ENCODE peak calls at places on chromosomes 3 and 15, in four cellular contexts. S is adrenal gland; D is transverse colon; M is effector memory CD4-positive, alpha-beta T cell. I is an unnamed sample.

GRCh38 chr15:37984368-37984767 is 49.9 kb downstream of the TMCO5A start:
- DNase-seq in S (no peak), D (no peak), M (no peak), I (no peak)

GRCh38 chr3:5822843-5823242 is 635.3 kb downstream of the EDEM1 start:
- DNase-seq in S (no peak), D (no peak), M (no peak), I (no peak)

GRCh38 chr3:100352296-100353178 is 18.0 kb downstream of the NIT2 start:
- DNase-seq in S (no peak), D (no peak), M (no peak), I (no peak)

GRCh38 chr3:145448436-145448835 is 712.5 kb downstream of the PLOD2 start:
- DNase-seq in S (no peak), D (no peak), M (no peak), I (no peak)

GRCh38 chr15:67574981-67575632 is 32.6 kb downstream of the MAP2K5 start:
- DNase-seq in S (no peak), D (no peak), M (no peak), I (no peak)

GRCh38 chr3:58866079-58866478 is 183.7 kb downstream of the CFAP20DC start:
- DNase-seq in S (no peak), D (no peak), M (no peak), I (no peak)

GRCh38 chr3:5330152-5330810 is 142.8 kb downstream of the EDEM1 start:
- DNase-seq in S (no peak), D (no peak), M (no peak), I (no peak)

GRCh38 chr3:157502916-157503620 is at the start of gene VEPH1:
- DNase-seq in S (peak; percentile 88), D (peak; percentile 10), M (no peak), I (no peak)

GRCh38 chr3:189842681-189843602 is 211.8 kb downstream of the TP63 start:
- DNase-seq in S (peak; percentile 50), D (peak; percentile 32), M (no peak), I (no peak)

GRCh38 chr3:48614044-48614443 is 4.6 kb upstream of the UQCRC1 start:
- DNase-seq in S (no peak), D (no peak), M (no peak), I (no peak)

GRCh38 chr3:33044676-33045075 is 52.3 kb downstream of the GLB1 start:
- DNase-seq in S (no peak), D (no peak), M (no peak), I (no peak)

GRCh38 chr3:44104668-44105321 is 136.9 kb upstream of the TOPAZ1 start:
- DNase-seq in S (peak; percentile 33), D (no peak), M (no peak), I (no peak)

GRCh38 chr3:155026999-155027591 is 53.0 kb upstream of the MME start:
- DNase-seq in S (no peak), D (peak; percentile 10), M (no peak), I (no peak)

GRCh38 chr3:125017406-125017805 is 38.4 kb downstream of the HEG1 start:
- DNase-seq in S (no peak), D (no peak), M (no peak), I (no peak)

GRCh38 chr3:141863497-141863896 is 12.9 kb upstream of the ATP1B3 start:
- DNase-seq in S (no peak), D (no peak), M (no peak), I (no peak)

GRCh38 chr3:192494176-192494575 is 233.2 kb downstream of the FGF12 start:
- DNase-seq in S (no peak), D (no peak), M (no peak), I (no peak)

GRCh38 chr3:171470714-171471227 is 10.6 kb upstream of the TNIK start:
- DNase-seq in S (no peak), D (no peak), M (no peak), I (no peak)

GRCh38 chr3:72299321-72299802 is 514.4 kb upstream of the PROK2 start:
- DNase-seq in S (peak; percentile 45), D (no peak), M (no peak), I (no peak)

GRCh38 chr3:148309390-148310035 is 388.2 kb upstream of the AGTR1 start:
- DNase-seq in S (peak; percentile 16), D (peak; percentile 17), M (no peak), I (no peak)

GRCh38 chr15:47194718-47195117 is 522.6 kb upstream of the SEMA6D start:
- DNase-seq in S (no peak), D (no peak), M (no peak), I (no peak)

GRCh38 chr15:26280281-26280680 is 417.2 kb upstream of the ATP10A start:
- DNase-seq in S (no peak), D (no peak), M (no peak), I (no peak)

GRCh38 chr3:138046084-138046483 is 36.1 kb downstream of the CLDN18 start:
- DNase-seq in S (no peak), D (no peak), M (no peak), I (no peak)

GRCh38 chr3:138047596-138048195 is 37.7 kb downstream of the CLDN18 start:
- DNase-seq in S (no peak), D (no peak), M (no peak), I (no peak)

GRCh38 chr3:138046955-138047354 is 37.0 kb downstream of the CLDN18 start:
- DNase-seq in S (no peak), D (no peak), M (no peak), I (no peak)

GRCh38 chr3:138042043-138042442 is 32.1 kb downstream of the CLDN18 start:
- DNase-seq in S (no peak), D (no peak), M (no peak), I (no peak)

DNA sequence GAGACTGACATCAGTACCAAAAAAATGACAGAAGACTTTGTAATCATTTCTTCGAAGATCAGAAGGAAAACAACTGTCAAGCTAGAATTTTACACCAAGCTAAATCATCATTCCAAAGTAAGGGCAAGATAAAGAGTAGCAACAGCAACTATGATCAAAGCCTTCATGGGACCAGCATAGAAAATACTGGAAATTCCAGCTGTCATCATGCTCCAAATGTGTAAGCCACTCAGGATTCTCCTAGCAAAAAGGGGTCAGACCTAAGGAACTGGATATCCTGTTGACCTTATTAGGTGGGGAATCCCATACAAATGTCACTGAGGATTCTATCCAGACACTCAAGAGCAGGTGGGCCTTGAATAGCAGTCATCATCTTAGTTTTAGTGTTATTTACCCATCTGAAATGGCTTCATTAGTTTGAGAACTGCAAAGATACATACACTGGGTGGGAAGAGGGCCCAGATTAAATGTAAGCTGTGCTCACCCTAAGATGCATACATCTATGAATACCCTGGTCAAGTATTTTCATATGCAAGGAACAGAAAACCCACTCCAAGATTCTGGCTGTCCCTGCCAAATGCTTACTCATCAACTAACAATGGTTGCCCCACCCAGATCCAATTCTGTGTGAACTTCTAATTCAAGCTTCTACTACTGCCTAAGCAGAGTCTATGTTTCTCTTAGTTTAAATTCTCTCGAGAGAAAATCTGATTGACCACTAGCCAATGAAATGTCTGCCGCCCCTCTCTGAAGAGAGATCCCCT is 33.5 kb downstream of the CLDN18 start:
- DNase-seq in S (no peak), D (no peak), M (no peak), I (no peak)
- H3K27ac ChIP-seq in S (no peak overlapping the region), D (no peak overlapping the region), M (no peak overlapping the region), I (no peak overlapping the region)

GRCh38 chr15:96355561-96356129 is 25.1 kb downstream of the NR2F2 start:
- DNase-seq in S (no peak), D (no peak), M (no peak), I (no peak)
- H3K27ac ChIP-seq in S (no peak overlapping the region), D (peak overlapping the region; percentile 94), M (no peak overlapping the region), I (peak overlapping the region; percentile 6)

GRCh38 chr15:64315136-64315661 is 40.8 kb downstream of the CSNK1G1 start:
- DNase-seq in S (no peak), D (no peak), M (no peak), I (no peak)
- H3K27ac ChIP-seq in S (no peak overlapping the region), D (no peak overlapping the region), M (no peak overlapping the region), I (no peak overlapping the region)

GRCh38 chr15:28994142-28994829 is 108.5 kb downstream of the APBA2 start:
- DNase-seq in S (no peak), D (no peak), M (no peak), I (no peak)
- H3K27ac ChIP-seq in S (no peak overlapping the region), D (no peak overlapping the region), M (no peak overlapping the region), I (peak overlapping the region; percentile 94)

DNA sequence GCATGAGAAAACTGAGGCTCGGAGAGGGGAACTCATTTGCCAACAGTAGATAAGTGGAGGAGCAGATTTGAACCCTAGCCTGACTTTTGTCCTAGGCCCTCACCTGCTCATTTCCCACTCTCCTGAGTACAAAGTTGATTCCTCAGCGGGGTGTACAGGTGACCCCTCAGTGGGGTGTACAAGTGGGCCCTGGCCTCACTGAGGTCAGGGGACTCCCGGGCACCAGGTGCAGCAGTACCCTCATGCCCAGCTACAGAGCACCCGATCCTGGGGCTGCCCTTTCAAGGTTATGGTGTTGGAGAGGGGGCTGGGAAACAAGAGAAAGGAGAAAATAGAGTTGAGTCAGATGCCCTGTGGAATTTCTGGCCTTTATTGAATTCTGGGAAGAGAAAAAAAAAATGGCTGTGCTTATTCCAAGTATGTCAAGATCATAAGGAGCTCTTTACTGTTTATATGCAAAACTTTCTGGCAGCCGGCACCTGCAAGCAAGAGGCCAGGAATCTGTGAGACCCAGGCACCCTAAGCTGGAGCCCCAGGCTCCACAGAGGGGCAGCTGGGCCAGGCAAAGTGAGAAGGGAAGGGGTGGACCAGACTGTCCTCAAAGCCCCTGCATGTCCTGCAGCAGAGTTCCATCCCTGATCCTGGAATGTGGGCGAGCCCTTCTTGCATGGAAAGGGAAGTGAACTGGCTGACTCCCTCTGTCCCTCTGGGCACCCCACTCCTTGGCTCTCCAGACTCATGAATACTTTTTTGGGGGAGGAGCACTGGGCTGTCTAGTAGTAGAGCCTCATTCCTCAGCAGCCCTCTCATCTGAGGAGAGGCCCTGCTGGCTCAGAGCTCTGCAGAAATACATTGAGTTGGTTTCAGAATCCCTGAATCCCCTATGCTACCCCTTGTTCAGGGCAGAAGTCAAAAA is 43.1 kb downstream of the AMOTL2 start:
- DNase-seq in S (no peak), D (no peak), M (no peak), I (no peak)
- H3K27ac ChIP-seq in S (no peak overlapping the region), D (peak overlapping the region; percentile 76), M (no peak overlapping the region), I (no peak overlapping the region)

GRCh38 chr3:29313074-29313473 is 32.2 kb downstream of the RBMS3 start:
- DNase-seq in S (no peak), D (no peak), M (no peak), I (no peak)

GRCh38 chr3:29310865-29311264 is 30.0 kb downstream of the RBMS3 start:
- DNase-seq in S (no peak), D (no peak), M (no peak), I (no peak)

GRCh38 chr3:29313981-29314726 is 33.3 kb downstream of the RBMS3 start:
- DNase-seq in S (no peak), D (no peak), M (no peak), I (no peak)

GRCh38 chr3:29314727-29315088 is 33.8 kb downstream of the RBMS3 start:
- DNase-seq in S (no peak), D (no peak), M (no peak), I (no peak)

DNA sequence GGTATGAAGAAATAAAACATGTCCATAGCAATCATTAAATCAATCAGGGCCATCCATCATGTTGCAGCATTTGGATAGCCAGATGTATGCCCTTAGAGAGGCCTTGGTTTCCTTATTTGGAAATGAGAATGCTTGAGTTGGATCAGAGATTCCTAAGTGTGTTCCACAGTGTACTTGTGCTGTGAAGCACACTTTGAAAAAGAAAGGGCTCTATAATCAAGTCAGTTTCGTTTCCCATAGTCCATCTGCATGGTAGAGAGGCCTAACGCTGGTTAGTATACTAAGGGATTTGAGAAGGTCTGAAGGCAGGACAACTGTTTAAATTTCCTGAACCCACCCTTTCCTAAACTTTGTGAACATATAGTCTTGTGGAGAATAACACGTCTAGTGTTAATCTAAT is 30.9 kb downstream of the RBMS3 start:
- DNase-seq in S (no peak), D (no peak), M (no peak), I (no peak)
- H3K27ac ChIP-seq in S (no peak overlapping the region), D (peak overlapping the region; percentile 31), M (no peak overlapping the region), I (no peak overlapping the region)